ENCODE peak calls at places on chromosome 11, in nine cellular contexts. H, D, Z, O, Q, V, Y, B and U are unnamed samples.

GRCh38 chr11:100759106-100759505 is 72.0 kb downstream of the ARHGAP42 start:
- DNase-seq in H (no peak), D (peak; percentile 15), Z (no peak), O (no peak), Q (no peak), V (no peak), Y (no peak), B (no peak), U (no peak)

GRCh38 chr11:15627560-15627959 is 512.8 kb downstream of the INSC start:
- DNase-seq in H (peak; percentile 44), D (no peak), Z (no peak), O (no peak), Q (no peak), V (no peak), Y (no peak), B (no peak), U (no peak)

GRCh38 chr11:113773092-113773415 is 438 bp downstream of the ZW10 start:
- DNase-seq in H (peak; percentile 62), D (peak; percentile 36), Z (peak; percentile 44), O (peak; percentile 62), Q (no peak), V (no peak), Y (peak; percentile 8), B (no peak), U (peak; percentile 29)

GRCh38 chr11:8810331-8811301 is 100.4 kb upstream of the AKIP1 start:
- DNase-seq in H (peak; percentile 90), D (peak; percentile 89), Z (peak; percentile 95), O (peak; percentile 88), Q (no peak), V (peak; percentile 82), Y (no peak), B (peak; percentile 95), U (peak; percentile 83)

GRCh38 chr11:108693852-108694251 is 29.0 kb downstream of the DDX10 start:
- DNase-seq in H (peak; percentile 83), D (no peak), Z (no peak), O (no peak), Q (no peak), V (no peak), Y (no peak), B (no peak), U (no peak)

GRCh38 chr11:123308077-123308476 is 113.0 kb upstream of the CLMP start:
- DNase-seq in H (peak; percentile 87), D (no peak), Z (no peak), O (no peak), Q (no peak), V (no peak), Y (no peak), B (no peak), U (no peak)

GRCh38 chr11:67381244-67381972 is 8.0 kb upstream of the CLCF1 start:
- DNase-seq in H (no peak), D (no peak), Z (no peak), O (no peak), Q (no peak), V (no peak), Y (peak; percentile 59), B (no peak), U (no peak)

GRCh38 chr11:45385423-45385822 is 99.3 kb upstream of the SYT13 start:
- DNase-seq in H (no peak), D (no peak), Z (no peak), O (no peak), Q (no peak), V (no peak), Y (no peak), B (no peak), U (no peak)

GRCh38 chr11:95827661-95828060 is 37.4 kb downstream of the CEP57 start:
- DNase-seq in H (peak; percentile 56), D (no peak), Z (no peak), O (no peak), Q (no peak), V (no peak), Y (no peak), B (no peak), U (no peak)

GRCh38 chr11:3169235-3169951 is 4.3 kb upstream of the OSBPL5 start:
- DNase-seq in H (peak; percentile 91), D (no peak), Z (peak; percentile 52), O (no peak), Q (no peak), V (peak; percentile 61), Y (no peak), B (peak; percentile 80), U (peak; percentile 24)

DNA sequence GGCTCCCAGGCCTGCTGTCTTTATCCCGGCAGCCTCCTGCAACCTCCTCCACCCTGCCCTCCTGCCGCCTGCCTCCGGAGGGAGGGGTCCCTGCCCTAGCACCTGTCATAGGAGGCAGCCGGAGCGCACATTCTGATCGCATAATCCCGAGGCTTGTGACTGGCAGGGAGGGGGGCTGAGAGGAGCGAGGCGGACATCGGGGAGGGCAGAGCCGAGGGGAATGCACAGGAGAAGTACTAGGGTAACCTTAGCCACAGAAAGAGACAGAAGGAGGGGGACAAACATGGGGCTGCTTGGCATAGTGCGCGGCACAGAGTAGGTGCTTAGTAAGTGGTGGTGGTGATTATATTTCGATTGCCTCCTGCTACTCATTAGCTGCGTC is 9.2 kb upstream of the ALX4 start:
- DNase-seq in H (no peak), D (peak; percentile 71), Z (peak; percentile 70), O (no peak), Q (no peak), V (no peak), Y (no peak), B (peak; percentile 33), U (no peak)
- H3K4me3 ChIP-seq in H (no peak overlapping the region), D (peak overlapping the region; percentile 11), Z (no peak overlapping the region), O (no peak overlapping the region), Q (no peak overlapping the region), V (no peak overlapping the region), Y (no peak overlapping the region), B (no peak overlapping the region), U (no peak overlapping the region)

GRCh38 chr11:970319-970871 is 44.7 kb downstream of the AP2A2 start:
- DNase-seq in H (no peak), D (no peak), Z (no peak), O (no peak), Q (no peak), V (no peak), Y (no peak), B (peak; percentile 69), U (no peak)
- H3K4me3 ChIP-seq in H (no peak overlapping the region), D (no peak overlapping the region), Z (no peak overlapping the region), O (no peak overlapping the region), Q (no peak overlapping the region), V (no peak overlapping the region), Y (no peak overlapping the region), B (no peak overlapping the region), U (no peak overlapping the region)

GRCh38 chr11:118610220-118610772 is 2.9 kb downstream of the PHLDB1 start:
- DNase-seq in H (peak; percentile 47), D (no peak), Z (peak; percentile 47), O (peak; percentile 55), Q (no peak), V (peak; percentile 35), Y (no peak), B (no peak), U (no peak)

GRCh38 chr11:118612378-118612777 is 5.0 kb downstream of the PHLDB1 start:
- DNase-seq in H (peak; percentile 59), D (no peak), Z (peak; percentile 7), O (peak; percentile 47), Q (no peak), V (peak; percentile 64), Y (no peak), B (peak; percentile 77), U (no peak)

GRCh38 chr11:118609380-118610219 is 2.2 kb downstream of the PHLDB1 start:
- DNase-seq in H (peak; percentile 81), D (no peak), Z (peak; percentile 56), O (peak; percentile 57), Q (peak; percentile 35), V (peak; percentile 36), Y (no peak), B (peak; percentile 83), U (no peak)

GRCh38 chr11:118608268-118609214 is 1.1 kb downstream of the PHLDB1 start:
- DNase-seq in H (peak; percentile 97), D (peak; percentile 24), Z (peak; percentile 54), O (peak; percentile 86), Q (peak; percentile 86), V (peak; percentile 81), Y (no peak), B (peak; percentile 92), U (peak; percentile 75)

DNA sequence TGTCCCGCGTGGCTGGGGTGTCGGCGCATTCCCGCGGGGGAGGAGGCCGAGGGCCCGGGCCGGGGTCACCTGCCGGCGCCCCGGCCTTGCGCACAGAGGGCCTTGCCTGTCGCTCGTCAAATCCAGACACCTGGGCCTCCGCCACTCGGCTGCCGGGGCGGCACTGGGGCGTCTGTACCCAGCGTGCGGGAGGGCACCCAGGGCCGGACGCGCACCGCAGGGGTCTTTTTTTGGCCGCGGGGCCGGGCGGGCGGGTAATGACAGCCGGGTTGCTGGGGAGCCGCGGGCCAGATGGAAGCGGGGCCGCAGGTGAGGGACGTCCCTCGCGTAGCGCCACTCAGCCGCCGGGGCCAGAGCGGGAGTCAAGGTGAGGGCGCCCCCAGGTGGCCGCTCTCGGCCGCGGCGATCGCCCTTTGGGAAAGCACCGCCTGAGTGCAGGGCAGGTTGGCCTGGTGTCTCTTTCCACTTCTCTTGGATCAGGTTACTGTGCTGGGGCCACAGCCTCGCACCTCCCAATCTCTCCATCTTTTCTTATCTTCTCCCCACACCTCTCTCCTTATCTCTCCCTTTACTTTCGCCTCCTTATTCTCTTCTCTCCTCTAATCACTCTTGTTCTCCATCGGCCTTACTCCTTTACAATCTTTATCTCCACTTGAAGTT is 3.5 kb downstream of the PHLDB1 start:
- DNase-seq in H (peak; percentile 89), D (no peak), Z (peak; percentile 91), O (peak; percentile 87), Q (peak; percentile 81), V (peak; percentile 86), Y (peak; percentile 71), B (peak; percentile 94), U (peak; percentile 90)
- H3K4me3 ChIP-seq in H (peak overlapping the region; percentile 81), D (no peak overlapping the region), Z (peak overlapping the region; percentile 41), O (no peak overlapping the region), Q (no peak overlapping the region), V (peak overlapping the region; percentile 78), Y (no peak overlapping the region), B (peak overlapping the region; percentile 74), U (peak overlapping the region; percentile 44)

GRCh38 chr11:13216019-13217006 is 61.3 kb upstream of the BMAL1 start:
- DNase-seq in H (peak; percentile 99), D (no peak), Z (peak; percentile 61), O (peak; percentile 55), Q (no peak), V (no peak), Y (no peak), B (peak; percentile 71), U (no peak)

GRCh38 chr11:13214276-13214865 is 63.2 kb upstream of the BMAL1 start:
- DNase-seq in H (peak; percentile 57), D (no peak), Z (no peak), O (no peak), Q (no peak), V (no peak), Y (no peak), B (no peak), U (no peak)

GRCh38 chr11:13210424-13210823 is 67.2 kb upstream of the BMAL1 start:
- DNase-seq in H (peak; percentile 87), D (peak; percentile 69), Z (peak; percentile 88), O (no peak), Q (peak; percentile 14), V (no peak), Y (no peak), B (no peak), U (peak; percentile 67)

GRCh38 chr11:13220148-13220547 is 57.4 kb upstream of the BMAL1 start:
- DNase-seq in H (no peak), D (no peak), Z (no peak), O (no peak), Q (no peak), V (no peak), Y (no peak), B (no peak), U (no peak)

DNA sequence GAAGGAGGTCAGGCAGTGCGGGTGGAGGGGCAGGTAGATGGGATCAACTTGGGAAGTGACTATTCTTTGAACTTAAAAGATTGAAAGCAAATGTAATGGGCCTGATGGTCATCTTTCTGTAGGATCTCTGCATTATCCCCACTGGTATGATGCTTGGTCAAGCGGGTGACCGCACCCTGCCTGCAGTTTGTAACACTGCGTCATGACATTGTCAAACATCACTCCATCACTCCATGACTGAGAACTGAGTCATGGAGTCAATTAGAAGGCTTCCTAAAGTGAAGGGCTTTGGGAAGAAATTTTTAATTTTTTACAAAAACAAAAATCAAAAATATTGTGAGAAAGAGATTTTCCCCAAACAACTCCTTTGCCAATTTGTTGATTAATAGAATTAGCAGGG is 62.4 kb upstream of the BMAL1 start:
- DNase-seq in H (peak; percentile 91), D (no peak), Z (no peak), O (no peak), Q (no peak), V (no peak), Y (no peak), B (no peak), U (no peak)
- H3K4me3 ChIP-seq in H (peak overlapping the region; percentile 66), D (no peak overlapping the region), Z (no peak overlapping the region), O (no peak overlapping the region), Q (no peak overlapping the region), V (no peak overlapping the region), Y (no peak overlapping the region), B (no peak overlapping the region), U (no peak overlapping the region)